ENCODE peak calls at places on chromosome 15, in six cellular contexts. One of them, this sample, is unnamed.

GRCh38 chr15:66832679-66833078 is 130.6 kb downstream of the SMAD6 start:
- DNase-seq in astrocyte: no peak
- DNase-seq in stomach: no peak
- DNase-seq in lung: no peak
- DNase-seq in left ventricle myocardium inferior: no peak
- DNase-seq in Peyer's patch: peak
- DNase-seq in this sample: peak

GRCh38 chr15:56468271-56468912 is 3.5 kb upstream of the MNS1 start:
- DNase-seq in astrocyte: no peak
- DNase-seq in stomach: no peak
- DNase-seq in lung: no peak
- DNase-seq in left ventricle myocardium inferior: no peak
- DNase-seq in Peyer's patch: no peak
- DNase-seq in this sample: peak

GRCh38 chr15:47846128-47846868 is 129.0 kb downstream of the SEMA6D start:
- DNase-seq in astrocyte: no peak
- DNase-seq in stomach: no peak
- DNase-seq in lung: no peak
- DNase-seq in left ventricle myocardium inferior: no peak
- DNase-seq in Peyer's patch: no peak
- DNase-seq in this sample: no peak

GRCh38 chr15:36947035-36947719 is 153.2 kb downstream of the MEIS2 start:
- DNase-seq in astrocyte: no peak
- DNase-seq in stomach: no peak
- DNase-seq in lung: no peak
- DNase-seq in left ventricle myocardium inferior: no peak
- DNase-seq in Peyer's patch: no peak
- DNase-seq in this sample: peak

GRCh38 chr15:90893175-90894090 is 9.1 kb downstream of the FES start:
- DNase-seq in astrocyte: no peak
- DNase-seq in stomach: no peak
- DNase-seq in lung: no peak
- DNase-seq in left ventricle myocardium inferior: no peak
- DNase-seq in Peyer's patch: no peak
- DNase-seq in this sample: no peak

GRCh38 chr15:64617727-64618126 is 157.3 kb downstream of the ZNF609 start:
- DNase-seq in astrocyte: no peak
- DNase-seq in stomach: no peak
- DNase-seq in lung: no peak
- DNase-seq in left ventricle myocardium inferior: no peak
- DNase-seq in Peyer's patch: no peak
- DNase-seq in this sample: no peak

GRCh38 chr15:43735402-43735801 is 10.8 kb upstream of the PDIA3 start:
- DNase-seq in astrocyte: no peak
- DNase-seq in stomach: no peak
- DNase-seq in lung: no peak
- DNase-seq in left ventricle myocardium inferior: no peak
- DNase-seq in Peyer's patch: no peak
- DNase-seq in this sample: no peak

GRCh38 chr15:77634266-77634962 is 1.7 kb upstream of the LINGO1 start:
- DNase-seq in astrocyte: peak
- DNase-seq in stomach: peak
- DNase-seq in lung: peak
- DNase-seq in left ventricle myocardium inferior: peak
- DNase-seq in Peyer's patch: peak
- DNase-seq in this sample: peak

GRCh38 chr15:74869726-74870407 is 3.3 kb downstream of the SCAMP2 start:
- DNase-seq in astrocyte: no peak
- DNase-seq in stomach: peak
- DNase-seq in lung: peak
- DNase-seq in left ventricle myocardium inferior: peak
- DNase-seq in Peyer's patch: peak
- DNase-seq in this sample: peak

GRCh38 chr15:70698412-70698811 is 64.9 kb downstream of the UACA start:
- DNase-seq in astrocyte: no peak
- DNase-seq in stomach: no peak
- DNase-seq in lung: no peak
- DNase-seq in left ventricle myocardium inferior: no peak
- DNase-seq in Peyer's patch: no peak
- DNase-seq in this sample: no peak

GRCh38 chr15:90266061-90266431 is 574 bp downstream of the NGRN start:
- DNase-seq in astrocyte: peak
- DNase-seq in stomach: peak
- DNase-seq in lung: no peak
- DNase-seq in left ventricle myocardium inferior: no peak
- DNase-seq in Peyer's patch: peak
- DNase-seq in this sample: peak

GRCh38 chr15:38477637-38478036 is 23.7 kb downstream of the FAM98B start:
- DNase-seq in astrocyte: peak
- DNase-seq in stomach: no peak
- DNase-seq in lung: no peak
- DNase-seq in left ventricle myocardium inferior: no peak
- DNase-seq in Peyer's patch: no peak
- DNase-seq in this sample: no peak

GRCh38 chr15:65067645-65068416 is at the start of gene RASL12:
- DNase-seq in astrocyte: no peak
- DNase-seq in stomach: no peak
- DNase-seq in lung: no peak
- DNase-seq in left ventricle myocardium inferior: peak
- DNase-seq in Peyer's patch: no peak
- DNase-seq in this sample: no peak

GRCh38 chr15:66912441-66912840 is 153.0 kb upstream of the SMAD3 start:
- DNase-seq in astrocyte: no peak
- DNase-seq in stomach: no peak
- DNase-seq in lung: no peak
- DNase-seq in left ventricle myocardium inferior: no peak
- DNase-seq in Peyer's patch: no peak
- DNase-seq in this sample: no peak

GRCh38 chr15:49313650-49314049 is 109.4 kb upstream of the FGF7 start:
- DNase-seq in astrocyte: peak
- DNase-seq in stomach: no peak
- DNase-seq in lung: no peak
- DNase-seq in left ventricle myocardium inferior: no peak
- DNase-seq in Peyer's patch: no peak
- DNase-seq in this sample: peak

GRCh38 chr15:90664650-90665287 is 52.4 kb upstream of the BLM start:
- DNase-seq in astrocyte: no peak
- DNase-seq in stomach: no peak
- DNase-seq in lung: peak
- DNase-seq in left ventricle myocardium inferior: peak
- DNase-seq in Peyer's patch: peak
- DNase-seq in this sample: peak

GRCh38 chr15:66845266-66845785 is 143.3 kb downstream of the SMAD6 start:
- DNase-seq in astrocyte: no peak
- DNase-seq in stomach: no peak
- DNase-seq in lung: no peak
- DNase-seq in left ventricle myocardium inferior: no peak
- DNase-seq in Peyer's patch: no peak
- DNase-seq in this sample: no peak

GRCh38 chr15:70494861-70495571 is 268.3 kb downstream of the UACA start:
- DNase-seq in astrocyte: peak
- DNase-seq in stomach: no peak
- DNase-seq in lung: no peak
- DNase-seq in left ventricle myocardium inferior: no peak
- DNase-seq in Peyer's patch: no peak
- DNase-seq in this sample: peak

GRCh38 chr15:85010472-85011209 is 29.0 kb downstream of the PDE8A start:
- DNase-seq in astrocyte: no peak
- DNase-seq in stomach: no peak
- DNase-seq in lung: no peak
- DNase-seq in left ventricle myocardium inferior: no peak
- DNase-seq in Peyer's patch: no peak
- DNase-seq in this sample: peak
- TF ChIP-seq CTCF in astrocyte: no peak
- TF ChIP-seq CTCF in stomach: peak
- TF ChIP-seq CTCF in lung: no peak
- TF ChIP-seq CTCF in left ventricle myocardium inferior: no peak
- TF ChIP-seq CTCF in Peyer's patch: no peak
- TF ChIP-seq CTCF in this sample: no peak

GRCh38 chr15:78811825-78812183 is 540 bp upstream of the ADAMTS7 start:
- DNase-seq in astrocyte: no peak
- DNase-seq in stomach: no peak
- DNase-seq in lung: no peak
- DNase-seq in left ventricle myocardium inferior: peak
- DNase-seq in Peyer's patch: no peak
- DNase-seq in this sample: no peak
- H3K4me3 ChIP-seq in astrocyte: peak
- H3K4me3 ChIP-seq in stomach: peak
- H3K4me3 ChIP-seq in lung: peak
- H3K4me3 ChIP-seq in left ventricle myocardium inferior: peak
- H3K4me3 ChIP-seq in Peyer's patch: peak
- H3K4me3 ChIP-seq in this sample: peak

GRCh38 chr15:59642351-59642750 is 15.0 kb downstream of the GTF2A2 start:
- DNase-seq in astrocyte: no peak
- DNase-seq in stomach: no peak
- DNase-seq in lung: no peak
- DNase-seq in left ventricle myocardium inferior: no peak
- DNase-seq in Peyer's patch: no peak
- DNase-seq in this sample: no peak
- TF ChIP-seq CTCF in astrocyte: peak
- TF ChIP-seq CTCF in stomach: no peak
- TF ChIP-seq CTCF in lung: no peak
- TF ChIP-seq CTCF in left ventricle myocardium inferior: no peak
- TF ChIP-seq CTCF in Peyer's patch: no peak
- TF ChIP-seq CTCF in this sample: peak

GRCh38 chr15:80866936-80867335 is 87.8 kb downstream of the CEMIP start:
- DNase-seq in astrocyte: no peak
- DNase-seq in stomach: no peak
- DNase-seq in lung: no peak
- DNase-seq in left ventricle myocardium inferior: no peak
- DNase-seq in Peyer's patch: no peak
- DNase-seq in this sample: no peak
- H3K4me3 ChIP-seq in astrocyte: no peak
- H3K4me3 ChIP-seq in stomach: no peak
- H3K4me3 ChIP-seq in lung: no peak
- H3K4me3 ChIP-seq in left ventricle myocardium inferior: no peak
- H3K4me3 ChIP-seq in Peyer's patch: no peak
- H3K4me3 ChIP-seq in this sample: no peak

GRCh38 chr15:72272997-72273352 is 621 bp upstream of the PARP6 start:
- DNase-seq in astrocyte: no peak
- DNase-seq in stomach: no peak
- DNase-seq in lung: no peak
- DNase-seq in left ventricle myocardium inferior: no peak
- DNase-seq in Peyer's patch: no peak
- DNase-seq in this sample: no peak

GRCh38 chr15:72271221-72271620 is 1.1 kb downstream of the PARP6 start:
- DNase-seq in astrocyte: no peak
- DNase-seq in stomach: no peak
- DNase-seq in lung: no peak
- DNase-seq in left ventricle myocardium inferior: no peak
- DNase-seq in Peyer's patch: no peak
- DNase-seq in this sample: no peak

GRCh38 chr15:72269739-72270138 is 2.6 kb downstream of the PARP6 start:
- DNase-seq in astrocyte: no peak
- DNase-seq in stomach: no peak
- DNase-seq in lung: no peak
- DNase-seq in left ventricle myocardium inferior: no peak
- DNase-seq in Peyer's patch: no peak
- DNase-seq in this sample: no peak

GRCh38 chr15:72271895-72272212 is 500 bp downstream of the PARP6 start:
- DNase-seq in astrocyte: peak
- DNase-seq in stomach: no peak
- DNase-seq in lung: peak
- DNase-seq in left ventricle myocardium inferior: no peak
- DNase-seq in Peyer's patch: no peak
- DNase-seq in this sample: peak

DNA sequence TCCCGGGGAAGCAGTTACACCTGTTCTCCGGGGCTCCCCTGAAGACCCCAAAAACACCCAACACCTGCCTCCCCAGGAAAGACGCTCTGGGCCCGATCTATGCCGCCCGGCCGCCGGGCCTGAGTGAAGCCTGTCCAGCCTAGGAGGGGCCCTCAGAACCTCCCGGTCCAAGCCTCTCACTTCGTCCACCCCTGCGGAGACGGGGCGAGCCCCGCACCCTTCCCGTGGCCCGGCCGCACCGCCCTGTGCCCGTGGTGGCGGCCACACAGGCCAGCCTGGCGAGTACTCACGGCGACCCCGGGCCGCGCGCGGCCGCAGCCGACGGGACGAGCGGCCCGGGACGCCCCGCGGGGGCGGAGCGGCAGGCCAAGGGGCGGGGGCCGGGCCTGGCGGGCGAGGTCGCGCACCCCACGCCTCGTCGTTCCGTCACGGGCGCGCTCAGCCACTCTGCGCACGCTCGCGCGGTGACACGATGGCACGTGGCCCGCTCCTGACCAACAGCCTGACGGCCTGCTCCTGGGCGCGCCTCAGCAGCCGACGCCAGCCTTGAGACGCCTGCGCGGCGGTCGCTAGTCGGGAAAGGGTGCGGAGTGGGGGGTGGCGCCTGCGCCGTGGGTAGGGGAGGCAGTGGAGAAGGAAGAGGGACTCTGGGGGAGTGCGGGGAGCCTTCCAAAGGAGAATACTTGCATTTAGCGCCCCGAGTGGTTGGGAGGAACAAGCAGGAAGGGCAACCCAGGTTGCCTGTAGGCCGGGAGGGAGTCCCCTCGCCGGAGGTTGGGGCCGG is at the start of gene PARP6:
- DNase-seq in astrocyte: peak
- DNase-seq in stomach: peak
- DNase-seq in lung: peak
- DNase-seq in left ventricle myocardium inferior: peak
- DNase-seq in Peyer's patch: peak
- DNase-seq in this sample: peak
- TF ChIP-seq CTCF in astrocyte: peak
- TF ChIP-seq CTCF in stomach: peak
- TF ChIP-seq CTCF in lung: peak
- TF ChIP-seq CTCF in left ventricle myocardium inferior: peak
- TF ChIP-seq CTCF in Peyer's patch: peak
- TF ChIP-seq CTCF in this sample: peak

GRCh38 chr15:52499506-52499905 is 29.2 kb downstream of the MYO5A start:
- DNase-seq in astrocyte: no peak
- DNase-seq in stomach: no peak
- DNase-seq in lung: no peak
- DNase-seq in left ventricle myocardium inferior: no peak
- DNase-seq in Peyer's patch: no peak
- DNase-seq in this sample: no peak
- H3K4me3 ChIP-seq in astrocyte: no peak
- H3K4me3 ChIP-seq in stomach: no peak
- H3K4me3 ChIP-seq in lung: no peak
- H3K4me3 ChIP-seq in left ventricle myocardium inferior: no peak
- H3K4me3 ChIP-seq in Peyer's patch: no peak
- H3K4me3 ChIP-seq in this sample: no peak